ENCODE peak calls at places on chromosomes 2 and 18, in six cellular contexts. W is HepG2, D is SK-N-MC, O is H1, A is astrocyte, M is neuronal stem cell. Q is an unnamed sample.

GRCh38 chr2:163405298-163405697 is 330.5 kb downstream of the FIGN start:
- DNase-seq in M (no peak), A (no peak), D (no peak), W (no peak), O (no peak), Q (peak; percentile 44)

GRCh38 chr2:239598011-239598731 is 197.4 kb upstream of the HDAC4 start:
- DNase-seq in D (no peak), O (no peak), W (no peak), A (no peak), M (no peak), Q (no peak)

GRCh38 chr2:83196225-83196624 is 1262.9 kb downstream of the SUCLG1 start:
- DNase-seq in O (no peak), W (peak; percentile 12), M (no peak), A (peak; percentile 8), D (no peak), Q (peak; percentile 67)

GRCh38 chr2:107001964-107002696 is 116.2 kb upstream of the ST6GAL2 start:
- DNase-seq in W (no peak), M (no peak), D (no peak), O (no peak), A (peak; percentile 80), Q (peak; percentile 23)

GRCh38 chr2:205895981-205896655 is 189.9 kb downstream of the INO80D start:
- DNase-seq in A (no peak), W (no peak), O (no peak), M (no peak), D (no peak), Q (no peak)

GRCh38 chr2:24169031-24169430 is 5.8 kb upstream of the FAM228A start:
- DNase-seq in A (no peak), M (no peak), O (no peak), W (no peak), D (no peak), Q (no peak)

GRCh38 chr2:24540011-24540477 is 49.0 kb downstream of the NCOA1 start:
- DNase-seq in A (no peak), W (no peak), O (no peak), D (no peak), M (no peak), Q (no peak)

GRCh38 chr2:211879323-211879722 is 659.3 kb downstream of the ERBB4 start:
- DNase-seq in O (no peak), D (no peak), A (no peak), M (no peak), W (no peak), Q (no peak)

GRCh38 chr18:9188359-9189231 is 52.0 kb downstream of the ANKRD12 start:
- DNase-seq in D (no peak), A (no peak), M (no peak), O (no peak), W (no peak), Q (no peak)

GRCh38 chr2:128413718-128414341 is 95.2 kb upstream of the HS6ST1 start:
- DNase-seq in O (no peak), D (no peak), W (no peak), A (no peak), M (no peak), Q (no peak)

GRCh38 chr2:121999273-121999672 is 243.8 kb downstream of the TSN start:
- DNase-seq in W (no peak), D (peak; percentile 97), M (no peak), O (no peak), A (peak; percentile 22), Q (no peak)

GRCh38 chr18:46542545-46542944 is 114.5 kb downstream of the LOXHD1 start:
- DNase-seq in D (no peak), A (no peak), O (no peak), M (peak; percentile 42), W (no peak), Q (no peak)
- H3K27ac ChIP-seq in D (no peak overlapping the region), A (no peak overlapping the region), O (no peak overlapping the region), M (no peak overlapping the region), W (no peak overlapping the region), Q (no peak overlapping the region)

GRCh38 chr2:85034158-85034557 is 63.2 kb downstream of the KCMF1 start:
- DNase-seq in D (no peak), M (no peak), A (no peak), O (no peak), W (no peak), Q (no peak)
- H3K36me3 ChIP-seq in D (peaks cover 85% of the 10 kb centered on the region), M (peaks cover 93% of the 10 kb centered on the region), A (peaks cover 18% of the 10 kb centered on the region), O (peaks cover 52% of the 10 kb centered on the region), W (peaks cover 83% of the 10 kb centered on the region), Q (peaks cover 60% of the 10 kb centered on the region)

DNA sequence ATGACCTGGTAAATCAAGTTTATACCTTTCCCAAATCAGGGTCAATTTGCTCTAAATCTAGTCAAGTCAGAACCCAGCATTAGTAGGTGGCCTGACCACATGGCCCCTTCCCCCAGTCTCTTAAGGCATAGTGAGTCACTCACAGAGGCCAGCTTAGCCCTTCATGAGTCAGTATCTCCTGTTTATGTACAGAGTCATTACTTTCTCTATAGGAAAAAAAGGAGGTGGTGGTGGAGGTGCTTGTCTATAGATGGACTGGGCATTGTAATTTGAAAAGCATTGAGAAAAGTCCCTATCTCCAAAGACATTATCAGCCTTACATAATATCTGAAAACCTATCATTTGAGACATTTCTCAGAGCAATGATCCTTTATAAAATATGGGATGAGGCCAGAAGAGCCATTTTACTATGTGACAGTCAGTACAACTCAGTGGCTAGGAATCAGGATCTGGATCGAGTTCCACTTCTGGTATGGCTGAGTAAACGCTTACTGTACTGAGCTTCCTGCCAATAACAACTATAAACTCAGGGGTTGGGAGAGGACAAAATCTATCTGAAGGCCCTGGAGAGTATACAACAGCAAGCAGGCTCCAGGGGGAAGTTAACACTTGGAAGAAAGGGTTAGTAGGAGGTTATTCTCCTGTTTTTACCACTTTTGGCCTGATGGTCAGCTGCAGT is 22.5 kb upstream of the SIGLEC15 start:
- DNase-seq in W (no peak), M (no peak), A (peak; percentile 99), D (no peak), O (no peak), Q (peak; percentile 32)
- H3K9ac ChIP-seq in W (no peak overlapping the region), M (no peak overlapping the region), A (peak overlapping the region; percentile 79), D (no peak overlapping the region), O (no peak overlapping the region), Q (no peak overlapping the region)

GRCh38 chr2:16589465-16589864 is 76.2 kb downstream of the CYRIA start:
- DNase-seq in O (no peak), A (no peak), M (no peak), D (no peak), W (no peak), Q (no peak)
- H3K27ac ChIP-seq in O (no peak overlapping the region), A (no peak overlapping the region), M (no peak overlapping the region), D (no peak overlapping the region), W (no peak overlapping the region), Q (no peak overlapping the region)

GRCh38 chr2:183157131-183157530 is 32.9 kb downstream of the NUP35 start:
- DNase-seq in A (no peak), O (no peak), W (no peak), M (no peak), D (no peak), Q (no peak)
- H3K36me3 ChIP-seq in A (peaks cover 5% of the 10 kb centered on the region), O (peaks cover 57% of the 10 kb centered on the region), W (peaks cover 48% of the 10 kb centered on the region), M (peaks cover 92% of the 10 kb centered on the region), D (peaks cover 74% of the 10 kb centered on the region), Q (peaks cover 53% of the 10 kb centered on the region)

DNA sequence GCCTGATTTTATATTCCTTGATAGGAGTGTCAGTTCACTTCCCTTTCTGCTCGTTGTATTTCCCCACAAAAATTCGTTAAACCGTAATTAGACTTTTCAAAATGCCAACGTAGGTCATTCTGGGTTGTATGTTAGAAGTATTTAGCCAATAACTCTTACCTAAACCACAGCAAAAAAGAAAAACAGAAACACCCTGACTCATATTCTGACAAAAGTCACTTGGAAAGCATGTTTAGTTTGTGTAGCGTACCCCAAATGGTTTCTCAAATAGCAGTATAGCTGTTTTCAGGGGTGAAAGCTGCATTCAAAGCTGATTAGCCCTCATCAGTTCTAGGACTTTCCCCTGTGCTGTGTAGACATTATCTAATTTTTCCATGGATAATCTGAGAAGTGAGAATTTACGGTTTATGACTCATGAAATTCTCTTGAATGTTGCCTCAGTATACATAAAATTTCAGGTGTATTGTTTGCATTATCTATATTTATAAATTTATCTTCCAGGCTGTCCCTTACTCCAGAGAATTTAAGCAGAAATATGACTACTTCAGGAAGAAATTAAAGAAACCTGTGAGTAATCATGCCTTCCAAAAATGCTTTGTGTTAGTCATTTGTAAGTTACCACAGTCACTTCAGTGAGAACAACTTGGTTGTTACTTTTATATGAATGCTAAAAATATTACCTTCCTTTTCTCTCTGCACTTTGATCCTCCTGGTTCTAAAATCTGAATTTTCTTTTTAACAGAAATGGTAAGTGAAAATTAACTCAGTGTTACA is 264.9 kb downstream of the ALPK2 start:
- DNase-seq in A (peak; percentile 75), O (no peak), D (no peak), W (no peak), M (no peak), Q (no peak)
- H3K9ac ChIP-seq in A (peak overlapping the region; percentile 77), O (no peak overlapping the region), D (no peak overlapping the region), W (no peak overlapping the region), M (no peak overlapping the region), Q (no peak overlapping the region)

GRCh38 chr2:240997141-240997855 is 1.1 kb upstream of the SNED1 start:
- DNase-seq in A (no peak), M (no peak), O (no peak), D (no peak), W (peak; percentile 27), Q (no peak)
- H3K27ac ChIP-seq in A (no peak overlapping the region), M (no peak overlapping the region), O (no peak overlapping the region), D (peak overlapping the region; percentile 2), W (no peak overlapping the region), Q (no peak overlapping the region)

DNA sequence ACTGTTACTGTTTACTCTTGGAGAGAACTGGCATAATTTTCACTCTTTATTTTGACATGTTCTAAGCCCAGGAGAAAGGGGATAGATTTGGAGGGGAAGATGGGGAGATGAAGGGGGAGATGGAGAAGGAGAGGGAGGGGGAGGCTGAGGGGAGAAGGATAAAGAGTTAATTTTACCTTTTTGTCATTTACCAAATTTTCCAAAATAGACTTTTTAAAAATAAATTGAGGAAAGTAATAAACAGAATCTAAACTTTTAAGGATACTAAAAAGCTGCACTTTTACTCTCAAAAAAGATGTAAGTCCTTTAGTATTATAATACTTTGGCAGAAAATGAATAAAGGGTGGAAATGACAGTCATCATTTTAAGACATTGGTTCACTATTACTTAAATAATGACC is 12.3 kb downstream of the MMADHC start:
- DNase-seq in O (no peak), A (no peak), D (no peak), W (no peak), M (no peak), Q (no peak)
- H3K36me3 ChIP-seq in O (peaks cover 84% of the 10 kb centered on the region), A (peaks cover 64% of the 10 kb centered on the region), D (peaks cover 82% of the 10 kb centered on the region), W (peaks cover 81% of the 10 kb centered on the region), M (peaks cover 99% of the 10 kb centered on the region), Q (peaks cover 67% of the 10 kb centered on the region)

Q was measured in Karpas-422.